ENCODE peak calls at places on chromosomes 6 and 20, in seven cellular contexts. Z is K562, Y is SK-N-SH, U is HepG2, K is GM12878, Q is H1, O is HCT116. P is an unnamed sample.

GRCh38 chr20:48292806-48293205 is 507.5 kb upstream of the SULF2 start:
- DNase-seq in O (no peak), Y (no peak), U (no peak), K (no peak), Z (no peak), Q (no peak), P (no peak)

GRCh38 chr6:14442250-14442649 is 324.7 kb downstream of the CD83 start:
- DNase-seq in Q (no peak), Y (no peak), O (no peak), K (no peak), U (no peak), Z (no peak), P (no peak)

GRCh38 chr6:37653933-37654565 is 43.6 kb downstream of the MDGA1 start:
- DNase-seq in Z (peak; percentile 83), Q (peak; percentile 81), K (peak; percentile 19), O (peak; percentile 47), Y (peak; percentile 64), U (peak; percentile 36), P (peak; percentile 47)

GRCh38 chr20:59751075-59751711 is 146.9 kb downstream of the PHACTR3 start:
- DNase-seq in Q (peak; percentile 84), U (peak; percentile 52), K (peak; percentile 19), Y (peak; percentile 92), Z (peak; percentile 78), O (peak; percentile 27), P (no peak)

GRCh38 chr20:38304845-38305447 is 990 bp downstream of the BPI start:
- DNase-seq in Q (peak; percentile 90), K (no peak), Z (peak; percentile 54), Y (peak; percentile 33), U (peak; percentile 31), O (peak; percentile 4), P (peak; percentile 30)

GRCh38 chr6:1619666-1620503 is 10.2 kb downstream of the FOXC1 start:
- DNase-seq in K (no peak), U (no peak), Q (peak; percentile 83), O (no peak), Y (no peak), Z (no peak), P (peak; percentile 61)

GRCh38 chr20:23583526-23583925 is 15.2 kb upstream of the CST9L start:
- DNase-seq in Z (no peak), O (no peak), Q (no peak), K (no peak), U (no peak), Y (no peak), P (no peak)

GRCh38 chr6:41430875-41431274 is 95.5 kb downstream of the NCR2 start:
- DNase-seq in O (peak; percentile 39), K (no peak), Q (no peak), U (no peak), Z (no peak), Y (no peak), P (no peak)

GRCh38 chr6:33886673-33887144 is 82.9 kb upstream of the MLN start:
- DNase-seq in Q (no peak), U (no peak), K (no peak), Y (no peak), Z (no peak), O (no peak), P (peak; percentile 21)

GRCh38 chr6:1286972-1287600 is 24.8 kb upstream of the FOXQ1 start:
- DNase-seq in K (no peak), U (no peak), Y (no peak), O (peak; percentile 19), Q (no peak), Z (no peak), P (no peak)

GRCh38 chr6:152129606-152130249 is 322.2 kb downstream of the ESR1 start:
- DNase-seq in U (no peak), K (no peak), Z (no peak), O (no peak), Y (no peak), Q (no peak), P (peak; percentile 92)

GRCh38 chr6:62445521-62445920 is 159.5 kb upstream of the KHDRBS2 start:
- DNase-seq in Q (no peak), Z (no peak), Y (no peak), O (no peak), K (no peak), U (no peak), P (no peak)

GRCh38 chr6:143696327-143697000 is 18.7 kb downstream of the PHACTR2 start:
- DNase-seq in U (peak; percentile 27), K (no peak), Z (no peak), Y (no peak), Q (no peak), O (no peak), P (peak; percentile 76)

GRCh38 chr20:49658508-49658907 is 55.2 kb downstream of the B4GALT5 start:
- DNase-seq in O (no peak), U (no peak), Q (no peak), K (no peak), Z (no peak), Y (no peak), P (no peak)

GRCh38 chr6:111602481-111603404 is 2.9 kb downstream of the TRAF3IP2 start:
- DNase-seq in K (no peak), U (no peak), Z (no peak), Y (no peak), Q (no peak), O (no peak), P (peak; percentile 92)
- TF ChIP-seq POLR2AphosphoS5 in K (peak; percentile 36), U (no peak), Z (no peak), Y (no peak), Q (no peak), O (no peak), P (peak; percentile 43)

GRCh38 chr6:162124710-162125435 is 602.7 kb downstream of the PRKN start:
- DNase-seq in O (no peak), Q (no peak), K (no peak), Z (no peak), Y (no peak), U (no peak), P (no peak)

GRCh38 chr6:162123797-162124196 is 603.8 kb downstream of the PRKN start:
- DNase-seq in Z (no peak), Y (peak; percentile 16), U (no peak), O (no peak), Q (no peak), K (no peak), P (no peak)

GRCh38 chr6:162118706-162119105 is 608.9 kb downstream of the PRKN start:
- DNase-seq in K (no peak), Z (no peak), Q (no peak), Y (no peak), U (no peak), O (no peak), P (no peak)

DNA sequence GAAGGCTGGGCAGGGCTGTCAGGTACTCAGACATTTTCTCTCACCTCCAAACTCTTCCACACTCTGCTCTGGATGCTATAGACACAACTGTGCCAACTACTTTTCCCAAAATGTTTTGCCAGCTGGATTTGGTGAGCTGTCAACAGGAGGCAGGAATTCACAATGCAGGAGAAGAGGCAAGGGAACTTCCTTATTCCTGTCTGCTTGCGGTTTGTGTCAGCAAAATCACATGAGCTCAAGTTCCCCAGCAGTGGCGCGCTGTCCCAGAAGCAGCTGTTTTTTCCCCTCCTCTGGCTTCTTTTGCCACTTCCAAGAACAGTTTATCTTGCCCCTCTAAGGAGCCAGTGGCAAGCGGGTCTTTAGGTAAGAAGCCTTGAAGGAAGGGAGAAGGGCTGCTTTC is 608.2 kb downstream of the PRKN start:
- DNase-seq in Q (no peak), Z (no peak), K (no peak), U (no peak), O (no peak), Y (no peak), P (no peak)
- H2AFZ ChIP-seq in Q (peak overlapping the region; percentile 33), Z (no peak overlapping the region), K (no peak overlapping the region), U (no peak overlapping the region), O (no peak overlapping the region), Y (no peak overlapping the region), P (no peak overlapping the region)

GRCh38 chr6:105137388-105137787 is 42.4 kb downstream of the POPDC3 start:
- DNase-seq in Y (peak; percentile 61), K (no peak), U (no peak), Q (no peak), Z (no peak), O (no peak), P (no peak)
- H3K9ac ChIP-seq in Y (peak overlapping the region; percentile 75), K (peak overlapping the region; percentile 16), U (no peak overlapping the region), Q (no peak overlapping the region), Z (no peak overlapping the region), O (no peak overlapping the region), P (peak overlapping the region; percentile 68)

GRCh38 chr6:17501982-17502704 is 98.0 kb upstream of the FAM8A1 start:
- DNase-seq in K (no peak), U (no peak), Z (no peak), O (no peak), Y (no peak), Q (no peak), P (no peak)
- TF ChIP-seq POLR2AphosphoS5 in K (no peak), U (no peak), Z (no peak), O (no peak), Y (no peak), Q (no peak), P (no peak)